ENCODE peak calls at places on chromosome 4, in ten cellular contexts. T is nephron progenitor cell, X is aorta, D is ureter, P is astrocyte of the cerebellum, F is trophoblast cell, B is M059J, M is fibroblast of the conjunctiva, Z is germinal center, G is neuronal stem cell. N is an unnamed sample.
A peak's percentile ranks its signal among the peaks of the same experiment; 100 is the strongest.

GRCh38 chr4:55488716-55489115 is 58.0 kb downstream of the CLOCK start:
- DNase-seq in D (no peak), F (no peak), P (no peak), B (no peak), T (no peak), G (no peak), X (no peak), M (no peak), Z (no peak), N (no peak)

GRCh38 chr4:6724461-6725111 is 8.6 kb downstream of the BLOC1S4 start:
- DNase-seq in P (no peak), M (no peak), Z (no peak), G (no peak), F (peak; percentile 58), D (no peak), T (no peak), X (no peak), B (no peak), N (no peak)

GRCh38 chr4:38062088-38062893 is 102.1 kb downstream of the PTTG2 start:
- DNase-seq in B (peak; percentile 72), Z (peak; percentile 62), X (peak; percentile 86), T (peak; percentile 80), M (peak; percentile 73), G (peak; percentile 69), F (peak; percentile 86), P (peak; percentile 74), D (peak; percentile 76), N (peak; percentile 62)

GRCh38 chr4:119207051-119207450 is 5.5 kb upstream of the USP53 start:
- DNase-seq in T (no peak), F (peak; percentile 78), X (no peak), P (no peak), B (no peak), D (no peak), M (no peak), Z (no peak), G (no peak), N (no peak)

GRCh38 chr4:114598191-114599121 is at the start of gene UGT8:
- DNase-seq in D (no peak), X (peak; percentile 78), P (no peak), G (peak; percentile 64), F (no peak), M (no peak), Z (peak; percentile 76), B (peak; percentile 32), T (peak; percentile 83), N (peak; percentile 28)

GRCh38 chr4:152996101-152996500 is 60.0 kb downstream of the FHDC1 start:
- DNase-seq in G (no peak), D (peak; percentile 55), M (no peak), X (no peak), F (peak; percentile 78), Z (no peak), B (no peak), T (no peak), P (no peak), N (no peak)

GRCh38 chr4:1602621-1603412 is 81.3 kb downstream of the FAM53A start:
- DNase-seq in F (no peak), M (no peak), B (no peak), P (no peak), T (no peak), X (peak; percentile 67), Z (no peak), G (no peak), D (no peak), N (no peak)

GRCh38 chr4:28966982-28967381 is 1753.2 kb upstream of the PCDH7 start:
- DNase-seq in G (no peak), F (no peak), M (no peak), Z (no peak), T (no peak), P (no peak), X (no peak), D (no peak), B (peak; percentile 65), N (no peak)

GRCh38 chr4:155999743-156000142 is 46.1 kb upstream of the CTSO start:
- DNase-seq in T (peak; percentile 49), P (no peak), F (no peak), G (peak; percentile 44), X (no peak), B (peak; percentile 18), D (no peak), Z (no peak), M (no peak), N (peak; percentile 48)

N was measured in foreskin melanocyte.